ENCODE peak calls at places on chromosome 20, in ten cellular contexts. D is lower lobe of right lung; Q is ovary; X is HFF-Myc; W is heart left ventricle; U is mesothelial cell of epicardium; B is psoas muscle; J is PC-3; N is choroid plexus epithelial cell; I is CD8-positive, alpha-beta T cell. C is an unnamed sample.
A peak's percentile ranks its signal among the peaks of the same experiment; 100 is the strongest.

GRCh38 chr20:33993800-33994623 is at the start of gene RALY:
- DNase-seq in U (peak; percentile 82), J (peak; percentile 79), I (peak; percentile 75), D (peak; percentile 92), N (peak; percentile 80), Q (peak; percentile 81), W (peak; percentile 90), X (no peak), B (peak; percentile 88), C (peak; percentile 79)

GRCh38 chr20:56373942-56374341 is 15.2 kb downstream of the FAM210B start:
- DNase-seq in I (no peak), U (no peak), D (no peak), W (no peak), N (peak; percentile 99), X (peak; percentile 73), J (peak; percentile 96), B (no peak), Q (no peak), C (no peak)

GRCh38 chr20:17281478-17281877 is 54.6 kb downstream of the PCSK2 start:
- DNase-seq in N (peak; percentile 6), D (no peak), I (no peak), B (no peak), W (no peak), U (no peak), Q (no peak), X (no peak), J (peak; percentile 62), C (no peak)

GRCh38 chr20:33541074-33541473 is 51.2 kb downstream of the CBFA2T2 start:
- DNase-seq in U (no peak), Q (no peak), I (no peak), D (no peak), N (no peak), B (no peak), W (no peak), X (no peak), J (no peak), C (no peak)

GRCh38 chr20:54692168-54692887 is 216.9 kb downstream of the DOK5 start:
- DNase-seq in J (no peak), W (no peak), X (no peak), Q (no peak), B (no peak), I (no peak), U (no peak), D (no peak), N (no peak), C (no peak)

GRCh38 chr20:33773412-33774089 is 37.6 kb upstream of the CHMP4B start:
- DNase-seq in D (no peak), B (no peak), N (no peak), J (no peak), W (no peak), I (no peak), Q (no peak), U (no peak), X (no peak), C (no peak)

GRCh38 chr20:14643146-14643545 is 305.7 kb upstream of the FLRT3 start:
- DNase-seq in D (no peak), I (no peak), J (no peak), Q (no peak), N (no peak), X (no peak), B (no peak), U (no peak), W (no peak), C (no peak)

GRCh38 chr20:24337074-24337473 is 132.4 kb upstream of the SYNDIG1 start:
- DNase-seq in W (no peak), I (no peak), Q (no peak), X (no peak), N (peak; percentile 68), D (no peak), U (no peak), B (no peak), J (peak; percentile 74), C (no peak)

GRCh38 chr20:59640267-59640666 is 35.9 kb downstream of the PHACTR3 start:
- DNase-seq in U (no peak), J (no peak), W (no peak), X (no peak), D (no peak), Q (no peak), B (no peak), N (no peak), I (no peak), C (no peak)

GRCh38 chr20:19368351-19368750 is 155.9 kb downstream of the SLC24A3 start:
- DNase-seq in N (no peak), W (no peak), U (no peak), D (no peak), X (no peak), Q (no peak), B (no peak), I (no peak), J (no peak), C (no peak)

GRCh38 chr20:36378686-36379085 is 72.5 kb downstream of the DLGAP4 start:
- DNase-seq in U (no peak), Q (no peak), J (no peak), D (no peak), B (no peak), W (no peak), I (no peak), X (no peak), N (no peak), C (no peak)

GRCh38 chr20:44362466-44362940 is 7.0 kb downstream of the HNF4A start:
- DNase-seq in B (no peak), I (no peak), D (no peak), X (no peak), Q (no peak), W (no peak), U (no peak), J (no peak), N (no peak), C (no peak)

GRCh38 chr20:12394786-12395185 is 477.1 kb downstream of the BTBD3 start:
- DNase-seq in N (peak; percentile 77), I (no peak), X (no peak), Q (no peak), U (no peak), B (no peak), J (peak; percentile 70), W (no peak), D (no peak), C (no peak)

GRCh38 chr20:64158346-64159285 is 5.6 kb upstream of the MYT1 start:
- DNase-seq in Q (no peak), N (no peak), I (no peak), J (no peak), W (no peak), B (no peak), D (peak; percentile 10), X (no peak), U (no peak), C (no peak)

GRCh38 chr20:46004813-46005505 is 3.7 kb upstream of the MMP9 start:
- DNase-seq in B (no peak), X (no peak), W (peak; percentile 57), I (no peak), J (peak; percentile 77), D (no peak), Q (no peak), U (no peak), N (no peak), C (no peak)

GRCh38 chr20:32823078-32823477 is 3.3 kb downstream of the MAPRE1 start:
- DNase-seq in N (peak; percentile 88), X (peak; percentile 37), D (no peak), B (no peak), I (peak; percentile 4), J (peak; percentile 50), U (no peak), W (no peak), Q (no peak), C (no peak)

GRCh38 chr20:47330933-47331708 is 25.4 kb downstream of the ZMYND8 start:
- DNase-seq in I (no peak), W (no peak), D (no peak), X (peak; percentile 93), B (no peak), J (peak; percentile 85), Q (no peak), N (peak; percentile 89), U (no peak), C (no peak)

GRCh38 chr20:44771172-44771535 is 25.5 kb downstream of the KCNK15 start:
- DNase-seq in D (no peak), Q (no peak), W (no peak), U (no peak), B (no peak), X (no peak), N (no peak), I (no peak), J (no peak), C (no peak)

GRCh38 chr20:46557231-46557956 is 6.9 kb upstream of the OCSTAMP start:
- DNase-seq in I (no peak), X (peak; percentile 21), N (peak; percentile 60), U (no peak), B (no peak), Q (no peak), D (no peak), J (peak; percentile 36), W (no peak), C (no peak)

GRCh38 chr20:49046087-49046900 is at the start of gene CSE1L:
- DNase-seq in W (peak; percentile 95), U (peak; percentile 97), D (peak; percentile 96), X (peak; percentile 84), B (peak; percentile 97), Q (peak; percentile 93), N (peak; percentile 96), J (peak; percentile 99), I (peak; percentile 95), C (peak; percentile 90)
- TF ChIP-seq CTCF in W (no peak), U (no peak), D (no peak), X (no peak), B (no peak), Q (peak; percentile 70), N (no peak), J (no peak), I (no peak), C (peak; percentile 21)

DNA sequence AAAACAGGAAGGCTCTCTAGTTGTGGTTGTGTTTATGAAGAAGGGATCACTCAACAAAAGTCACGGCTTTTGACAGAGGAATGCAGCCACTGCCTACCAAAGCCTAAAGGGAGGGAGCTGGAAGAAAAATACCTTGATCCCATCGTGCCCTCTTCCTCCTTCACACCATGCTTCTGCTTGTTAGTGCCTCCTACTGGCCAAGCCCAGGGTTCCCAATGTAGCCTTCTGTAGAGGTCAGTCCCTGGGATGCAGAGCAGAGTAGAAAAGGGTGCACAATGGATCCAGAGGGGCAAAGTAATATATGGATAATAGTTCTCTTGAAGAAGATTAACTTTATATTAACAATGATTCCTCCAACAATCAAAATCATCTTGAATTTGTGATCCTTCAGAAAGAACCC is 293.5 kb upstream of the FERMT1 start:
- DNase-seq in W (no peak), N (no peak), B (no peak), U (no peak), Q (no peak), X (no peak), D (no peak), J (no peak), I (no peak), C (no peak)
- TF ChIP-seq CTCF in W (no peak), N (no peak), B (no peak), U (no peak), Q (no peak), X (no peak), D (no peak), J (peak; percentile 31), I (no peak), C (no peak)

GRCh38 chr20:48921168-48921882 is at the start of gene ARFGEF2:
- DNase-seq in Q (peak; percentile 94), J (peak; percentile 97), X (peak; percentile 49), B (peak; percentile 96), D (peak; percentile 94), W (peak; percentile 92), I (peak; percentile 89), U (peak; percentile 85), N (peak; percentile 93), C (peak; percentile 93)
- TF ChIP-seq CTCF in Q (no peak), J (no peak), X (no peak), B (no peak), D (no peak), W (peak; percentile 31), I (no peak), U (no peak), N (no peak), C (peak; percentile 12)

GRCh38 chr20:1299522-1299921 is 29.4 kb downstream of the SDCBP2 start:
- DNase-seq in J (peak; percentile 32), W (no peak), U (no peak), B (peak; percentile 23), Q (no peak), N (no peak), I (peak; percentile 16), D (no peak), X (no peak), C (no peak)
- TF ChIP-seq CTCF in J (peak; percentile 53), W (no peak), U (no peak), B (no peak), Q (no peak), N (peak; percentile 19), I (peak; percentile 41), D (peak; percentile 12), X (peak; percentile 28), C (peak; percentile 49)

C was measured in progenitor cell of endocrine pancreas.